ENCODE peak calls at places on chromosomes 13 and 19, in ten cellular contexts. One of them, this sample, is unnamed.

GRCh38 chr13:81872581-81872980 is 1531.7 kb upstream of the SPRY2 start:
- DNase-seq in IMR-90: no peak
- DNase-seq in H9: peak; percentile 48
- DNase-seq in OCI-LY7: no peak
- DNase-seq in GM12878: no peak
- DNase-seq in neural progenitor cell: peak; percentile 33
- DNase-seq in PC-9: peak; percentile 3
- DNase-seq in H1: no peak
- DNase-seq in fibroblast of lung: no peak
- DNase-seq in mammary epithelial cell: no peak
- DNase-seq in this sample: no peak

GRCh38 chr13:112185466-112185865 is 118.5 kb downstream of the SOX1 start:
- DNase-seq in mammary epithelial cell: no peak
- DNase-seq in H1: no peak
- DNase-seq in PC-9: no peak
- DNase-seq in fibroblast of lung: no peak
- DNase-seq in IMR-90: no peak
- DNase-seq in OCI-LY7: no peak
- DNase-seq in neural progenitor cell: no peak
- DNase-seq in GM12878: no peak
- DNase-seq in H9: no peak
- DNase-seq in this sample: no peak

GRCh38 chr19:15810335-15810734 is 5.1 kb downstream of the OR10H1 start:
- DNase-seq in H1: no peak
- DNase-seq in neural progenitor cell: no peak
- DNase-seq in mammary epithelial cell: peak; percentile 38
- DNase-seq in IMR-90: no peak
- DNase-seq in GM12878: no peak
- DNase-seq in PC-9: peak; percentile 37
- DNase-seq in H9: no peak
- DNase-seq in fibroblast of lung: no peak
- DNase-seq in OCI-LY7: peak; percentile 54
- DNase-seq in this sample: no peak

GRCh38 chr19:23384858-23385257 is 10.4 kb downstream of the ZNF91 start:
- DNase-seq in mammary epithelial cell: no peak
- DNase-seq in fibroblast of lung: no peak
- DNase-seq in H1: no peak
- DNase-seq in neural progenitor cell: no peak
- DNase-seq in IMR-90: no peak
- DNase-seq in PC-9: no peak
- DNase-seq in OCI-LY7: no peak
- DNase-seq in GM12878: no peak
- DNase-seq in H9: no peak
- DNase-seq in this sample: no peak

GRCh38 chr13:107866666-107867623 is 348.4 kb downstream of the LIG4 start:
- DNase-seq in neural progenitor cell: peak; percentile 71
- DNase-seq in IMR-90: peak; percentile 66
- DNase-seq in GM12878: no peak
- DNase-seq in PC-9: no peak
- DNase-seq in mammary epithelial cell: peak; percentile 14
- DNase-seq in fibroblast of lung: peak; percentile 61
- DNase-seq in H1: no peak
- DNase-seq in OCI-LY7: no peak
- DNase-seq in H9: peak; percentile 43
- DNase-seq in this sample: no peak

GRCh38 chr19:23665651-23666410 is 21.2 kb downstream of the ZNF675 start:
- DNase-seq in fibroblast of lung: no peak
- DNase-seq in OCI-LY7: no peak
- DNase-seq in neural progenitor cell: no peak
- DNase-seq in PC-9: no peak
- DNase-seq in mammary epithelial cell: no peak
- DNase-seq in H1: no peak
- DNase-seq in IMR-90: no peak
- DNase-seq in H9: no peak
- DNase-seq in GM12878: no peak
- DNase-seq in this sample: no peak

GRCh38 chr19:13920940-13921744 is 15.1 kb downstream of the CC2D1A start:
- DNase-seq in IMR-90: peak; percentile 44
- DNase-seq in H1: no peak
- DNase-seq in H9: peak; percentile 47
- DNase-seq in mammary epithelial cell: peak; percentile 51
- DNase-seq in PC-9: no peak
- DNase-seq in GM12878: peak; percentile 25
- DNase-seq in neural progenitor cell: peak; percentile 50
- DNase-seq in fibroblast of lung: peak; percentile 57
- DNase-seq in OCI-LY7: peak; percentile 85
- DNase-seq in this sample: no peak

GRCh38 chr13:25136872-25137623 is 35.0 kb downstream of the AMER2 start:
- DNase-seq in PC-9: no peak
- DNase-seq in IMR-90: no peak
- DNase-seq in OCI-LY7: no peak
- DNase-seq in mammary epithelial cell: no peak
- DNase-seq in GM12878: no peak
- DNase-seq in H9: peak; percentile 56
- DNase-seq in neural progenitor cell: peak; percentile 47
- DNase-seq in H1: no peak
- DNase-seq in fibroblast of lung: no peak
- DNase-seq in this sample: no peak

GRCh38 chr13:90118467-90119071 is 1228.9 kb upstream of the MIR17HG start:
- DNase-seq in OCI-LY7: no peak
- DNase-seq in GM12878: no peak
- DNase-seq in mammary epithelial cell: no peak
- DNase-seq in PC-9: no peak
- DNase-seq in fibroblast of lung: no peak
- DNase-seq in H1: no peak
- DNase-seq in H9: no peak
- DNase-seq in neural progenitor cell: no peak
- DNase-seq in IMR-90: no peak
- DNase-seq in this sample: no peak

GRCh38 chr19:35216833-35217707 is 11.5 kb downstream of the FAM187B start:
- DNase-seq in H1: no peak
- DNase-seq in GM12878: no peak
- DNase-seq in IMR-90: no peak
- DNase-seq in neural progenitor cell: no peak
- DNase-seq in PC-9: peak; percentile 49
- DNase-seq in fibroblast of lung: no peak
- DNase-seq in OCI-LY7: peak; percentile 82
- DNase-seq in H9: peak; percentile 56
- DNase-seq in mammary epithelial cell: peak; percentile 40
- DNase-seq in this sample: no peak

GRCh38 chr19:14434157-14434501 is 1.0 kb downstream of the PKN1 start:
- DNase-seq in fibroblast of lung: no peak
- DNase-seq in IMR-90: no peak
- DNase-seq in neural progenitor cell: no peak
- DNase-seq in OCI-LY7: peak; percentile 38
- DNase-seq in PC-9: peak; percentile 51
- DNase-seq in H1: no peak
- DNase-seq in mammary epithelial cell: no peak
- DNase-seq in GM12878: no peak
- DNase-seq in H9: no peak
- DNase-seq in this sample: no peak

GRCh38 chr19:43778651-43779050 is 2.1 kb downstream of the KCNN4 start:
- DNase-seq in H9: no peak
- DNase-seq in fibroblast of lung: no peak
- DNase-seq in IMR-90: no peak
- DNase-seq in OCI-LY7: peak; percentile 82
- DNase-seq in neural progenitor cell: no peak
- DNase-seq in PC-9: no peak
- DNase-seq in H1: no peak
- DNase-seq in mammary epithelial cell: no peak
- DNase-seq in GM12878: no peak
- DNase-seq in this sample: no peak

GRCh38 chr19:42335374-42335936 is 10.0 kb downstream of the MEGF8 start:
- DNase-seq in fibroblast of lung: no peak
- DNase-seq in PC-9: no peak
- DNase-seq in H9: no peak
- DNase-seq in OCI-LY7: no peak
- DNase-seq in GM12878: no peak
- DNase-seq in neural progenitor cell: no peak
- DNase-seq in IMR-90: no peak
- DNase-seq in H1: no peak
- DNase-seq in mammary epithelial cell: no peak
- DNase-seq in this sample: no peak

GRCh38 chr13:99496322-99497142 is 4.7 kb upstream of the TM9SF2 start:
- DNase-seq in H1: no peak
- DNase-seq in OCI-LY7: no peak
- DNase-seq in H9: peak; percentile 49
- DNase-seq in neural progenitor cell: no peak
- DNase-seq in PC-9: peak; percentile 75
- DNase-seq in fibroblast of lung: peak; percentile 28
- DNase-seq in IMR-90: peak; percentile 15
- DNase-seq in mammary epithelial cell: no peak
- DNase-seq in GM12878: peak; percentile 75
- DNase-seq in this sample: no peak

GRCh38 chr13:52879950-52880650 is 31.7 kb upstream of the PCDH8 start:
- DNase-seq in mammary epithelial cell: no peak
- DNase-seq in fibroblast of lung: no peak
- DNase-seq in neural progenitor cell: peak; percentile 44
- DNase-seq in H1: peak; percentile 29
- DNase-seq in PC-9: no peak
- DNase-seq in IMR-90: no peak
- DNase-seq in H9: peak; percentile 56
- DNase-seq in GM12878: no peak
- DNase-seq in OCI-LY7: no peak
- DNase-seq in this sample: no peak

GRCh38 chr13:21730186-21730880 is 59.5 kb downstream of the FGF9 start:
- DNase-seq in H1: no peak
- DNase-seq in GM12878: no peak
- DNase-seq in PC-9: no peak
- DNase-seq in mammary epithelial cell: no peak
- DNase-seq in OCI-LY7: no peak
- DNase-seq in neural progenitor cell: no peak
- DNase-seq in IMR-90: no peak
- DNase-seq in H9: no peak
- DNase-seq in fibroblast of lung: no peak
- DNase-seq in this sample: no peak

GRCh38 chr19:6678690-6679109 is 8.7 kb upstream of the TNFSF14 start:
- DNase-seq in IMR-90: no peak
- DNase-seq in H9: no peak
- DNase-seq in neural progenitor cell: no peak
- DNase-seq in mammary epithelial cell: peak; percentile 65
- DNase-seq in GM12878: no peak
- DNase-seq in H1: no peak
- DNase-seq in OCI-LY7: no peak
- DNase-seq in fibroblast of lung: peak; percentile 43
- DNase-seq in PC-9: no peak
- DNase-seq in this sample: no peak

GRCh38 chr13:26011996-26012688 is 39.7 kb downstream of the SHISA2 start:
- DNase-seq in neural progenitor cell: no peak
- DNase-seq in fibroblast of lung: peak; percentile 38
- DNase-seq in H9: no peak
- DNase-seq in GM12878: no peak
- DNase-seq in IMR-90: no peak
- DNase-seq in OCI-LY7: no peak
- DNase-seq in H1: no peak
- DNase-seq in PC-9: no peak
- DNase-seq in mammary epithelial cell: no peak
- DNase-seq in this sample: no peak

GRCh38 chr19:18698321-18699167 is 15.1 kb downstream of the CRTC1 start:
- DNase-seq in H9: no peak
- DNase-seq in mammary epithelial cell: no peak
- DNase-seq in OCI-LY7: peak; percentile 47
- DNase-seq in IMR-90: no peak
- DNase-seq in PC-9: no peak
- DNase-seq in neural progenitor cell: peak; percentile 19
- DNase-seq in fibroblast of lung: no peak
- DNase-seq in H1: no peak
- DNase-seq in GM12878: no peak
- DNase-seq in this sample: no peak
- H3K4me2 ChIP-seq in H9: no peak overlapping the region
- H3K4me2 ChIP-seq in mammary epithelial cell: no peak overlapping the region
- H3K4me2 ChIP-seq in OCI-LY7: peak overlapping the region; percentile 80
- H3K4me2 ChIP-seq in IMR-90: no peak overlapping the region
- H3K4me2 ChIP-seq in PC-9: no peak overlapping the region
- H3K4me2 ChIP-seq in neural progenitor cell: no peak overlapping the region
- H3K4me2 ChIP-seq in fibroblast of lung: no peak overlapping the region
- H3K4me2 ChIP-seq in H1: no peak overlapping the region
- H3K4me2 ChIP-seq in GM12878: peak overlapping the region; percentile 94
- H3K4me2 ChIP-seq in this sample: no peak overlapping the region

DNA sequence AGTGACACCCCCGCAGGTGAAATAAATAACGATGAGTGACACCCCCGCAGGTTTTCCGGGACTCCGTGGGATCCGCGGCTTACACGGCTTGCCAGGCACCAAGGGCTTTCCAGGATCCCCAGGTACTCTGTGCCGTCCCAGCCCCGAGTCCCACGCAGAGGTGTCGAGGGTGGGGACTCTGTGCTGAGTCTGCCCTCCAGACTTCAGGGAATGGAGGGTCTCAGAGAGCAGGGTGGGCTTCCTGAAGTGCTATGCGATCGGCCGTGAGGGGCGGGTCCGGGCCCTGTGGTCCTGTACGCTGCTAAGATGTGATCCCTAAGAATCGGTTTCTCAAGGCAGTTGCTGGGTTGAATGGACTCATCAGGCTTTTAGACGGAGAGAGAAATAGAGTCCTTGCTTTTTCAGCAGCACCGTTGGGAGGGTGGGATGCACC is 68.3 kb downstream of the RAB20 start:
- DNase-seq in neural progenitor cell: no peak
- DNase-seq in IMR-90: no peak
- DNase-seq in OCI-LY7: no peak
- DNase-seq in fibroblast of lung: no peak
- DNase-seq in mammary epithelial cell: no peak
- DNase-seq in PC-9: no peak
- DNase-seq in GM12878: no peak
- DNase-seq in H9: no peak
- DNase-seq in H1: no peak
- DNase-seq in this sample: no peak
- H4K20me1 ChIP-seq in neural progenitor cell: peaks cover 11% of the 10 kb centered on the region
- H4K20me1 ChIP-seq in IMR-90: peaks cover 10% of the 10 kb centered on the region
- H4K20me1 ChIP-seq in OCI-LY7: no peaks in the 10 kb centered on the region
- H4K20me1 ChIP-seq in fibroblast of lung: no peaks in the 10 kb centered on the region
- H4K20me1 ChIP-seq in mammary epithelial cell: no peaks in the 10 kb centered on the region
- H4K20me1 ChIP-seq in PC-9: no peaks in the 10 kb centered on the region
- H4K20me1 ChIP-seq in GM12878: no peaks in the 10 kb centered on the region
- H4K20me1 ChIP-seq in H9: no peaks in the 10 kb centered on the region
- H4K20me1 ChIP-seq in H1: no peaks in the 10 kb centered on the region
- H4K20me1 ChIP-seq in this sample: no peaks in the 10 kb centered on the region

GRCh38 chr13:75474956-75475355 is 7.0 kb downstream of the TBC1D4 start:
- DNase-seq in H9: no peak
- DNase-seq in IMR-90: no peak
- DNase-seq in fibroblast of lung: no peak
- DNase-seq in neural progenitor cell: no peak
- DNase-seq in GM12878: no peak
- DNase-seq in PC-9: no peak
- DNase-seq in H1: no peak
- DNase-seq in OCI-LY7: no peak
- DNase-seq in mammary epithelial cell: no peak
- DNase-seq in this sample: no peak
- H3K4me2 ChIP-seq in H9: no peak overlapping the region
- H3K4me2 ChIP-seq in IMR-90: no peak overlapping the region
- H3K4me2 ChIP-seq in fibroblast of lung: no peak overlapping the region
- H3K4me2 ChIP-seq in neural progenitor cell: no peak overlapping the region
- H3K4me2 ChIP-seq in GM12878: no peak overlapping the region
- H3K4me2 ChIP-seq in PC-9: no peak overlapping the region
- H3K4me2 ChIP-seq in H1: no peak overlapping the region
- H3K4me2 ChIP-seq in OCI-LY7: no peak overlapping the region
- H3K4me2 ChIP-seq in mammary epithelial cell: no peak overlapping the region
- H3K4me2 ChIP-seq in this sample: no peak overlapping the region

DNA sequence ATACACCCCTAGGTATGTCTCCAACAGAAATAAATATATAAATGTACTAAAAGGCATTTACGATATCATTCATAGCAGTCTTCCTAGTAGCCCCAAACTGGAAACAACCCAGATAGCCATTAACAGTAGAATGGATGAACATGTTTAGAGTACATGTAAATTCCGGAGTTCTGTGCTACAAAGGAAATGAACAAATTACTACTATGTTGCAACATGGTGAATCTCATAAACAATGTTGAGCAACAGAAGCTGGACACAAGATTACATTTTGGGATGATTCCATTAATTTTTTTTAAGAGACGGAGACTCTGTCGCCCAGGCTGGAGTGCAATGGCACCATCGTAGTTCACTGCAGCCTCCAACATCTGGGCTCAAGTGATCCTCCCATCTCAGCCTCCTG is 5.9 kb upstream of the SLC7A10 start:
- DNase-seq in PC-9: no peak
- DNase-seq in GM12878: no peak
- DNase-seq in fibroblast of lung: no peak
- DNase-seq in IMR-90: peak; percentile 37
- DNase-seq in OCI-LY7: no peak
- DNase-seq in neural progenitor cell: no peak
- DNase-seq in H1: no peak
- DNase-seq in mammary epithelial cell: no peak
- DNase-seq in H9: no peak
- DNase-seq in this sample: no peak
- H4K20me1 ChIP-seq in PC-9: no peaks in the 10 kb centered on the region
- H4K20me1 ChIP-seq in GM12878: no peaks in the 10 kb centered on the region
- H4K20me1 ChIP-seq in fibroblast of lung: no peaks in the 10 kb centered on the region
- H4K20me1 ChIP-seq in IMR-90: no peaks in the 10 kb centered on the region
- H4K20me1 ChIP-seq in OCI-LY7: no peaks in the 10 kb centered on the region
- H4K20me1 ChIP-seq in neural progenitor cell: no peaks in the 10 kb centered on the region
- H4K20me1 ChIP-seq in H1: peaks cover 6% of the 10 kb centered on the region
- H4K20me1 ChIP-seq in mammary epithelial cell: no peaks in the 10 kb centered on the region
- H4K20me1 ChIP-seq in H9: no peaks in the 10 kb centered on the region
- H4K20me1 ChIP-seq in this sample: no peaks in the 10 kb centered on the region

This sample was measured in keratinocyte.